ENCODE peak calls at places on chromosome 16, in five cellular contexts. F is H9, H is skeletal muscle cell, V is cardiac muscle cell, A is HTR-8/SVneo. M is an unnamed sample.

GRCh38 chr16:1906052-1906845 is 12.0 kb downstream of the HS3ST6 start:
- DNase-seq in V (no peak), H (no peak), F (peak), A (no peak), M (peak)

GRCh38 chr16:75927824-75928223 is 201.5 kb upstream of the CPHXL start:
- DNase-seq in V (no peak), F (peak), A (no peak), H (no peak), M (no peak)

GRCh38 chr16:54135361-54136275 is 151.0 kb downstream of the IRX3 start:
- DNase-seq in A (peak), V (no peak), F (no peak), H (peak), M (peak)

GRCh38 chr16:89507834-89508590 is at the start of gene SPG7:
- DNase-seq in A (peak), H (peak), V (peak), F (peak), M (peak)

GRCh38 chr16:31382485-31383161 is 10.5 kb upstream of the ITGAD start:
- DNase-seq in F (peak), A (peak), H (no peak), V (peak), M (peak)

GRCh38 chr16:28549301-28549899 is 4.3 kb upstream of the SGF29 start:
- DNase-seq in A (peak), F (no peak), H (no peak), V (no peak), M (peak)

GRCh38 chr16:84358601-84359295 is 9.6 kb upstream of the ATP2C2 start:
- DNase-seq in F (no peak), H (no peak), A (no peak), V (no peak), M (no peak)

GRCh38 chr16:62190426-62190825 is 154.2 kb upstream of the CDH8 start:
- DNase-seq in F (no peak), V (peak), A (no peak), H (no peak), M (no peak)

GRCh38 chr16:87463722-87464690 is 28.8 kb downstream of the ZCCHC14 start:
- DNase-seq in V (no peak), A (peak), F (no peak), H (peak), M (peak)

GRCh38 chr16:1183235-1183907 is 30.5 kb downstream of the CACNA1H start:
- DNase-seq in A (no peak), H (no peak), V (no peak), F (no peak), M (peak)

GRCh38 chr16:50316848-50317630 is 50.7 kb downstream of the ADCY7 start:
- DNase-seq in H (no peak), F (no peak), A (no peak), V (no peak), M (no peak)

GRCh38 chr16:79656537-79657115 is 56.1 kb upstream of the MAF start:
- DNase-seq in V (no peak), F (no peak), A (no peak), H (no peak), M (no peak)

GRCh38 chr16:80027007-80027965 is 426.7 kb upstream of the MAF start:
- DNase-seq in A (peak), F (peak), H (peak), V (no peak), M (peak)

GRCh38 chr16:69131167-69131748 is 1.1 kb downstream of the CHTF8 start:
- DNase-seq in A (no peak), F (peak), V (peak), H (no peak), M (peak)

GRCh38 chr16:47523342-47524006 is 62.3 kb downstream of the PHKB start:
- DNase-seq in A (no peak), H (no peak), V (no peak), F (no peak), M (no peak)

GRCh38 chr16:46811682-46812081 is 19.3 kb downstream of the C16orf87 start:
- DNase-seq in H (no peak), A (no peak), V (no peak), F (no peak), M (no peak)

GRCh38 chr16:13143551-13143950 is 242.2 kb downstream of the SHISA9 start:
- DNase-seq in H (no peak), V (no peak), F (no peak), A (no peak), M (no peak)

GRCh38 chr16:49596119-49596518 is 222.5 kb downstream of the C16orf78 start:
- DNase-seq in V (no peak), F (peak), H (no peak), A (no peak), M (no peak)

GRCh38 chr16:51465026-51465425 is 314.0 kb upstream of the SALL1 start:
- DNase-seq in F (no peak), V (no peak), A (no peak), H (peak), M (peak)

GRCh38 chr16:66845080-66845410 is 831 bp downstream of the CA7 start:
- DNase-seq in H (no peak), V (no peak), F (no peak), A (no peak), M (no peak)

GRCh38 chr16:89315791-89316581 is 98.5 kb downstream of the ZNF778 start:
- DNase-seq in A (peak), F (no peak), H (no peak), V (no peak), M (peak)

GRCh38 chr16:17173134-17173729 is 297.5 kb downstream of the XYLT1 start:
- DNase-seq in V (no peak), H (peak), F (no peak), A (no peak), M (peak)

GRCh38 chr16:53864819-53865491 is 161.0 kb downstream of the FTO start:
- DNase-seq in H (no peak), V (no peak), F (no peak), A (no peak), M (peak)

GRCh38 chr16:27752241-27752640 is 202.3 kb downstream of the KATNIP start:
- DNase-seq in A (no peak), F (no peak), H (no peak), V (no peak), M (no peak)

GRCh38 chr16:28503470-28504259 is 3.0 kb downstream of the IL27 start:
- DNase-seq in V (no peak), F (no peak), A (no peak), H (no peak), M (no peak)

GRCh38 chr16:12260647-12261262 is 284.2 kb downstream of the SNX29 start:
- DNase-seq in A (no peak), V (peak), F (peak), H (no peak), M (no peak)

GRCh38 chr16:11306997-11307638 is 26.0 kb upstream of the PRM1 start:
- DNase-seq in V (no peak), H (no peak), A (no peak), F (no peak), M (no peak)